ENCODE peak calls at places on chromosomes 13 and 19, in nine cellular contexts. F is CD8-positive, alpha-beta T cell; K is germinal center; B is DMS79; P is foreskin fibroblast; Q is anterior cingulate cortex; R is stimulated activated CD4-positive, alpha-beta T cell treated with anti-CD3 and anti-CD28 coated beads, Interleukin-2, amount 100 ng/mL, for 48 hours; D is NCI-H1092; E is effector memory CD8-positive, alpha-beta T cell. V is an unnamed sample.

GRCh38 chr19:39679056-39679790 is 23.5 kb downstream of the LGALS16 start:
- DNase-seq in B (no peak), R (peak), F (no peak), E (no peak), P (peak), D (no peak), K (no peak), Q (no peak), V (no peak)

GRCh38 chr13:112755331-112755730 is 65.5 kb downstream of the ATP11A start:
- DNase-seq in Q (no peak), E (no peak), F (no peak), R (no peak), P (no peak), D (no peak), B (no peak), K (no peak), V (no peak)

GRCh38 chr13:60267498-60268202 is 103.9 kb upstream of the DIAPH3 start:
- DNase-seq in Q (no peak), E (peak), F (peak), D (peak), P (peak), B (no peak), R (no peak), K (no peak), V (no peak)

GRCh38 chr19:17235618-17236413 is 9.8 kb downstream of the OCEL1 start:
- DNase-seq in D (peak), F (peak), P (peak), B (peak), K (peak), E (peak), Q (peak), R (peak), V (no peak)

GRCh38 chr19:11456659-11457058 is 21.2 kb downstream of the PRKCSH start:
- DNase-seq in Q (no peak), E (no peak), R (no peak), B (no peak), D (no peak), K (no peak), F (no peak), P (no peak), V (no peak)

GRCh38 chr13:93862259-93862658 is 617.2 kb downstream of the DCT start:
- DNase-seq in Q (no peak), D (no peak), B (no peak), P (peak), F (no peak), R (no peak), K (no peak), E (no peak), V (peak)

GRCh38 chr13:28161370-28161769 is 23.0 kb downstream of the PAN3 start:
- DNase-seq in K (no peak), R (no peak), B (no peak), P (peak), E (no peak), Q (no peak), D (no peak), F (no peak), V (no peak)

GRCh38 chr19:19170053-19170945 is at the start of gene MEF2B:
- DNase-seq in F (peak), K (peak), B (peak), D (peak), P (peak), Q (peak), E (peak), R (peak), V (no peak)